ENCODE peak calls at places on chromosomes 2 and 18, in six cellular contexts. A is occipital lobe; P is NCI-H2029 treated with DMSO at 0.1 percent for 48 hours; J is NB4; N is stimulated activated CD4-positive, alpha-beta T cell treated with anti-CD3 and anti-CD28 coated beads, TNF-alpha, amount 100 ng/mL, for 24 hours; F is hippocampal formation. Z is an unnamed sample.

GRCh38 chr2:46979611-46980010 is 64.0 kb upstream of the MCFD2 start:
- DNase-seq in A (no peak), P (no peak), J (peak), N (no peak), F (no peak), Z (no peak)

GRCh38 chr2:230416061-230416721 is at the start of gene SP100:
- DNase-seq in A (no peak), P (peak), J (peak), N (peak), F (no peak), Z (peak)

GRCh38 chr2:114040816-114041215 is 150.9 kb downstream of the ACTR3 start:
- DNase-seq in A (peak), P (no peak), J (no peak), N (no peak), F (peak), Z (no peak)

GRCh38 chr2:10889741-10890215 is 22.0 kb upstream of the KCNF1 start:
- DNase-seq in A (peak), P (no peak), J (no peak), N (no peak), F (no peak), Z (no peak)

GRCh38 chr2:152925540-152926448 is 207.4 kb downstream of the ARL6IP6 start:
- DNase-seq in A (peak), P (peak), J (peak), N (peak), F (no peak), Z (peak)

GRCh38 chr2:240810199-240810598 is 9.8 kb downstream of the KIF1A start:
- DNase-seq in A (no peak), P (no peak), J (no peak), N (no peak), F (no peak), Z (no peak)

GRCh38 chr2:9655441-9656269 is 24.9 kb upstream of the YWHAQ start:
- DNase-seq in A (no peak), P (no peak), J (peak), N (peak), F (no peak), Z (no peak)

GRCh38 chr2:183124957-183125255 is 663 bp downstream of the NUP35 start:
- DNase-seq in A (no peak), P (no peak), J (no peak), N (no peak), F (no peak), Z (no peak)

GRCh38 chr2:99787011-99787410 is 297.2 kb upstream of the REV1 start:
- DNase-seq in A (no peak), P (no peak), J (no peak), N (no peak), F (no peak), Z (no peak)

GRCh38 chr2:69554981-69555380 is 88.6 kb downstream of the AAK1 start:
- DNase-seq in A (no peak), P (no peak), J (peak), N (no peak), F (peak), Z (no peak)

GRCh38 chr2:2222931-2223330 is 108.1 kb downstream of the MYT1L start:
- DNase-seq in A (no peak), P (no peak), J (peak), N (no peak), F (no peak), Z (no peak)

GRCh38 chr2:92074549-92074898 is 2796.7 kb upstream of the TEKT4 start:
- DNase-seq in A (no peak), P (no peak), J (no peak), N (no peak), F (no peak), Z (no peak)

GRCh38 chr18:79217979-79218604 is 148.9 kb downstream of the ATP9B start:
- DNase-seq in A (peak), P (no peak), J (no peak), N (no peak), F (no peak), Z (no peak)

GRCh38 chr2:134771313-134771801 is 52.6 kb upstream of the TMEM163 start:
- DNase-seq in A (no peak), P (no peak), J (no peak), N (no peak), F (no peak), Z (no peak)

GRCh38 chr2:196259507-196260481 is 88.4 kb upstream of the STK17B start:
- DNase-seq in A (no peak), P (no peak), J (no peak), N (peak), F (no peak), Z (peak)

GRCh38 chr18:54296017-54296416 is 26.7 kb downstream of the POLI start:
- DNase-seq in A (no peak), P (no peak), J (peak), N (no peak), F (no peak), Z (no peak)

GRCh38 chr2:133561045-133561852 is 7.0 kb downstream of the NCKAP5 start:
- DNase-seq in A (no peak), P (peak), J (peak), N (no peak), F (peak), Z (peak)

GRCh38 chr2:152186257-152186656 is 10.7 kb upstream of the STAM2 start:
- DNase-seq in A (no peak), P (no peak), J (no peak), N (no peak), F (no peak), Z (no peak)

GRCh38 chr2:177826897-177827296 is 245.7 kb downstream of the PDE11A start:
- DNase-seq in A (no peak), P (no peak), J (no peak), N (no peak), F (no peak), Z (no peak)

GRCh38 chr2:45585267-45585861 is 25.7 kb downstream of the SRBD1 start:
- DNase-seq in A (no peak), P (no peak), J (peak), N (no peak), F (peak), Z (peak)

GRCh38 chr2:182207049-182207746 is 219.6 kb downstream of the PDE1A start:
- DNase-seq in A (no peak), P (no peak), J (no peak), N (no peak), F (no peak), Z (no peak)

GRCh38 chr2:161416633-161417427 is 733 bp downstream of the TBR1 start:
- DNase-seq in A (no peak), P (no peak), J (no peak), N (no peak), F (no peak), Z (no peak)

GRCh38 chr2:47269316-47270232 is 114.5 kb upstream of the STPG4 start:
- DNase-seq in A (no peak), P (no peak), J (no peak), N (no peak), F (no peak), Z (peak)

GRCh38 chr18:58216071-58216471 is 172.0 kb downstream of the NEDD4L start:
- DNase-seq in A (no peak), P (no peak), J (no peak), N (no peak), F (no peak), Z (peak)

GRCh38 chr18:13500891-13501887 is 225.2 kb downstream of the FAM210A start:
- DNase-seq in A (peak), P (peak), J (no peak), N (no peak), F (peak), Z (no peak)

Z was measured in small intestine.